ENCODE peak calls at places on chromosomes 4 and X, in four cellular contexts. One of them, this sample, is unnamed. For H3K27me3, the result is how much of the 10 kb centered on the place peaks cover.

GRCh38 chrX:129957241-129958099 is 25.0 kb upstream of the BCORL1 start:
- DNase-seq in iPS DF 6.9: no peak
- DNase-seq in heart right ventricle: peak
- DNase-seq in CD8-positive, alpha-beta T cell: no peak
- DNase-seq in this sample: no peak

GRCh38 chr4:6892190-6892908 is 17.3 kb upstream of the TBC1D14 start:
- DNase-seq in iPS DF 6.9: no peak
- DNase-seq in heart right ventricle: no peak
- DNase-seq in CD8-positive, alpha-beta T cell: no peak
- DNase-seq in this sample: no peak

GRCh38 chrX:153944140-153944799 is at the start of gene RENBP:
- DNase-seq in iPS DF 6.9: no peak
- DNase-seq in heart right ventricle: peak
- DNase-seq in CD8-positive, alpha-beta T cell: no peak
- DNase-seq in this sample: no peak

GRCh38 chrX:131791608-131792355 is 231.3 kb upstream of the STK26 start:
- DNase-seq in iPS DF 6.9: no peak
- DNase-seq in heart right ventricle: no peak
- DNase-seq in CD8-positive, alpha-beta T cell: no peak
- DNase-seq in this sample: no peak

GRCh38 chrX:109928596-109929335 is 74.1 kb upstream of the TMEM164 start:
- DNase-seq in iPS DF 6.9: no peak
- DNase-seq in heart right ventricle: no peak
- DNase-seq in CD8-positive, alpha-beta T cell: no peak
- DNase-seq in this sample: no peak

GRCh38 chr4:124948976-124949597 is 236.6 kb upstream of the ANKRD50 start:
- DNase-seq in iPS DF 6.9: no peak
- DNase-seq in heart right ventricle: no peak
- DNase-seq in CD8-positive, alpha-beta T cell: no peak
- DNase-seq in this sample: no peak

GRCh38 chr4:137541866-137542648 is 9.8 kb upstream of the PCDH18 start:
- DNase-seq in iPS DF 6.9: no peak
- DNase-seq in heart right ventricle: no peak
- DNase-seq in CD8-positive, alpha-beta T cell: no peak
- DNase-seq in this sample: no peak

GRCh38 chr4:118772149-118773081 is 63.5 kb downstream of the SEC24D start:
- DNase-seq in iPS DF 6.9: no peak
- DNase-seq in heart right ventricle: no peak
- DNase-seq in CD8-positive, alpha-beta T cell: no peak
- DNase-seq in this sample: no peak

GRCh38 chr4:40193578-40193977 is 3.3 kb upstream of the RHOH start:
- DNase-seq in iPS DF 6.9: no peak
- DNase-seq in heart right ventricle: no peak
- DNase-seq in CD8-positive, alpha-beta T cell: no peak
- DNase-seq in this sample: no peak

GRCh38 chr4:76235915-76236314 is 15.6 kb upstream of the FAM47E start:
- DNase-seq in iPS DF 6.9: no peak
- DNase-seq in heart right ventricle: no peak
- DNase-seq in CD8-positive, alpha-beta T cell: no peak
- DNase-seq in this sample: no peak

GRCh38 chr4:14431155-14432134 is 570.8 kb upstream of the CPEB2 start:
- DNase-seq in iPS DF 6.9: no peak
- DNase-seq in heart right ventricle: no peak
- DNase-seq in CD8-positive, alpha-beta T cell: no peak
- DNase-seq in this sample: no peak

GRCh38 chrX:39728852-39729587 is 368.7 kb downstream of the BCOR start:
- DNase-seq in iPS DF 6.9: no peak
- DNase-seq in heart right ventricle: no peak
- DNase-seq in CD8-positive, alpha-beta T cell: no peak
- DNase-seq in this sample: no peak

GRCh38 chr4:150321113-150321512 is 242.9 kb downstream of the DCLK2 start:
- DNase-seq in iPS DF 6.9: no peak
- DNase-seq in heart right ventricle: no peak
- DNase-seq in CD8-positive, alpha-beta T cell: no peak
- DNase-seq in this sample: no peak

GRCh38 chrX:150693782-150694574 is 782 bp downstream of the MTMR1 start:
- DNase-seq in iPS DF 6.9: no peak
- DNase-seq in heart right ventricle: peak
- DNase-seq in CD8-positive, alpha-beta T cell: peak
- DNase-seq in this sample: peak

GRCh38 chrX:49191033-49191871 is 5.1 kb upstream of the PRICKLE3 start:
- DNase-seq in iPS DF 6.9: peak
- DNase-seq in heart right ventricle: peak
- DNase-seq in CD8-positive, alpha-beta T cell: peak
- DNase-seq in this sample: peak

GRCh38 chr4:148026022-148026421 is 294.1 kb downstream of the ARHGAP10 start:
- DNase-seq in iPS DF 6.9: no peak
- DNase-seq in heart right ventricle: no peak
- DNase-seq in CD8-positive, alpha-beta T cell: no peak
- DNase-seq in this sample: no peak

GRCh38 chr4:128841402-128841801 is 31.9 kb downstream of the JADE1 start:
- DNase-seq in iPS DF 6.9: no peak
- DNase-seq in heart right ventricle: no peak
- DNase-seq in CD8-positive, alpha-beta T cell: no peak
- DNase-seq in this sample: no peak

GRCh38 chr4:48275247-48275646 is 5.6 kb upstream of the TEC start:
- DNase-seq in iPS DF 6.9: no peak
- DNase-seq in heart right ventricle: no peak
- DNase-seq in CD8-positive, alpha-beta T cell: no peak
- DNase-seq in this sample: no peak

GRCh38 chr4:3729188-3729884 is 36.8 kb upstream of the ADRA2C start:
- DNase-seq in iPS DF 6.9: no peak
- DNase-seq in heart right ventricle: no peak
- DNase-seq in CD8-positive, alpha-beta T cell: no peak
- DNase-seq in this sample: no peak

GRCh38 chr4:74391346-74391745 is 26.4 kb downstream of the EREG start:
- DNase-seq in iPS DF 6.9: no peak
- DNase-seq in heart right ventricle: no peak
- DNase-seq in CD8-positive, alpha-beta T cell: no peak
- DNase-seq in this sample: no peak

GRCh38 chr4:165288639-165289428 is 38.6 kb upstream of the MSMO1 start:
- DNase-seq in iPS DF 6.9: no peak
- DNase-seq in heart right ventricle: no peak
- DNase-seq in CD8-positive, alpha-beta T cell: no peak
- DNase-seq in this sample: no peak

GRCh38 chrX:109632906-109633504 is 8.0 kb upstream of the KCNE5 start:
- DNase-seq in iPS DF 6.9: peak
- DNase-seq in heart right ventricle: no peak
- DNase-seq in CD8-positive, alpha-beta T cell: no peak
- DNase-seq in this sample: no peak

GRCh38 chrX:120380699-120381098 is 18.8 kb downstream of the ATP1B4 start:
- DNase-seq in iPS DF 6.9: peak
- DNase-seq in heart right ventricle: no peak
- DNase-seq in CD8-positive, alpha-beta T cell: no peak
- DNase-seq in this sample: no peak

GRCh38 chr4:124970011-124970410 is 257.5 kb upstream of the ANKRD50 start:
- DNase-seq in iPS DF 6.9: no peak
- DNase-seq in heart right ventricle: no peak
- DNase-seq in CD8-positive, alpha-beta T cell: no peak
- DNase-seq in this sample: no peak

GRCh38 chr4:7828011-7828720 is 111.5 kb downstream of the AFAP1 start:
- DNase-seq in iPS DF 6.9: no peak
- DNase-seq in heart right ventricle: peak
- DNase-seq in CD8-positive, alpha-beta T cell: peak
- DNase-seq in this sample: peak

GRCh38 chrX:13658602-13659001 is 5.7 kb downstream of the TCEANC start:
- DNase-seq in iPS DF 6.9: no peak
- DNase-seq in heart right ventricle: no peak
- DNase-seq in CD8-positive, alpha-beta T cell: no peak
- DNase-seq in this sample: no peak

GRCh38 chr4:87251104-87251503 is 30.7 kb upstream of the KLHL8 start:
- DNase-seq in iPS DF 6.9: no peak
- DNase-seq in heart right ventricle: peak
- DNase-seq in CD8-positive, alpha-beta T cell: no peak
- DNase-seq in this sample: no peak

GRCh38 chr4:54234497-54235205 is 5.6 kb downstream of the PDGFRA start:
- DNase-seq in iPS DF 6.9: no peak
- DNase-seq in heart right ventricle: no peak
- DNase-seq in CD8-positive, alpha-beta T cell: no peak
- DNase-seq in this sample: no peak
- H3K27me3 ChIP-seq in iPS DF 6.9: under half
- H3K27me3 ChIP-seq in heart right ventricle: under half
- H3K27me3 ChIP-seq in CD8-positive, alpha-beta T cell: under half
- H3K27me3 ChIP-seq in this sample: under half

DNA sequence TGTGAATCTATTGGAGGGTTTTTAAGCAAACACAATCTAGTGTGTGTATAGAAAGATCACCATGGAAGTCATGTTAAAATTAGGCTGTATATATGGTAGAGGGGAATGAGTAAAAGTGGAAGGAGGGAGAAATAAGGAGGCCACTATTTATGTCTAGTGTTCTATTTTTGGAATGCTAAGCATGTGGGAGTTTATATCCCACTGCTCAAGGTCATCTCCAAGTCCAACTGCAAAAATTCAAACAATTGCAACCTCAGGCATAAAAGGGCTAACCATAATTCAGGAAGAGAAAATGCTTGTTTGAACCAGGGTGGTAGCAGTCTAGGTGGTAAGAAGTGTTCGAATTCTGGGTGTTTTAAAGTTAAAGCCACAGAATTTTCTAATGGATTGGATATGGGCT is 39.2 kb downstream of the SERPINA7 start:
- DNase-seq in iPS DF 6.9: no peak
- DNase-seq in heart right ventricle: no peak
- DNase-seq in CD8-positive, alpha-beta T cell: no peak
- DNase-seq in this sample: no peak
- H3K27me3 ChIP-seq in iPS DF 6.9: under half
- H3K27me3 ChIP-seq in heart right ventricle: under half
- H3K27me3 ChIP-seq in CD8-positive, alpha-beta T cell: under half
- H3K27me3 ChIP-seq in this sample: under half

GRCh38 chr4:123581802-123582201 is 185.2 kb downstream of the SPRY1 start:
- DNase-seq in iPS DF 6.9: no peak
- DNase-seq in heart right ventricle: no peak
- DNase-seq in CD8-positive, alpha-beta T cell: no peak
- DNase-seq in this sample: no peak
- H3K27me3 ChIP-seq in iPS DF 6.9: under half
- H3K27me3 ChIP-seq in heart right ventricle: under half
- H3K27me3 ChIP-seq in CD8-positive, alpha-beta T cell: under half
- H3K27me3 ChIP-seq in this sample: under half

GRCh38 chr4:110634320-110635154 is 11.7 kb upstream of the PITX2 start:
- DNase-seq in iPS DF 6.9: no peak
- DNase-seq in heart right ventricle: no peak
- DNase-seq in CD8-positive, alpha-beta T cell: no peak
- DNase-seq in this sample: no peak

GRCh38 chr4:110637408-110638131 is 14.7 kb upstream of the PITX2 start:
- DNase-seq in iPS DF 6.9: no peak
- DNase-seq in heart right ventricle: no peak
- DNase-seq in CD8-positive, alpha-beta T cell: no peak
- DNase-seq in this sample: no peak

GRCh38 chr4:110635155-110635479 is 12.2 kb upstream of the PITX2 start:
- DNase-seq in iPS DF 6.9: no peak
- DNase-seq in heart right ventricle: no peak
- DNase-seq in CD8-positive, alpha-beta T cell: no peak
- DNase-seq in this sample: no peak

GRCh38 chr4:110636677-110637407 is 14.0 kb upstream of the PITX2 start:
- DNase-seq in iPS DF 6.9: no peak
- DNase-seq in heart right ventricle: no peak
- DNase-seq in CD8-positive, alpha-beta T cell: no peak
- DNase-seq in this sample: no peak

GRCh38 chr4:110636231-110636676 is 13.4 kb upstream of the PITX2 start:
- DNase-seq in iPS DF 6.9: no peak
- DNase-seq in heart right ventricle: no peak
- DNase-seq in CD8-positive, alpha-beta T cell: no peak
- DNase-seq in this sample: no peak
- H3K27me3 ChIP-seq in iPS DF 6.9: half or more
- H3K27me3 ChIP-seq in heart right ventricle: half or more
- H3K27me3 ChIP-seq in CD8-positive, alpha-beta T cell: under half
- H3K27me3 ChIP-seq in this sample: half or more

GRCh38 chr4:25310066-25310824 is 2.3 kb upstream of the ZCCHC4 start:
- DNase-seq in iPS DF 6.9: no peak
- DNase-seq in heart right ventricle: no peak
- DNase-seq in CD8-positive, alpha-beta T cell: no peak
- DNase-seq in this sample: no peak

GRCh38 chr4:25312496-25313193 is at the start of gene ZCCHC4:
- DNase-seq in iPS DF 6.9: peak
- DNase-seq in heart right ventricle: peak
- DNase-seq in CD8-positive, alpha-beta T cell: peak
- DNase-seq in this sample: peak

GRCh38 chr4:25308761-25309160 is 3.8 kb upstream of the ZCCHC4 start:
- DNase-seq in iPS DF 6.9: no peak
- DNase-seq in heart right ventricle: no peak
- DNase-seq in CD8-positive, alpha-beta T cell: no peak
- DNase-seq in this sample: no peak

GRCh38 chr4:25310825-25311210 is 1.8 kb upstream of the ZCCHC4 start:
- DNase-seq in iPS DF 6.9: no peak
- DNase-seq in heart right ventricle: no peak
- DNase-seq in CD8-positive, alpha-beta T cell: no peak
- DNase-seq in this sample: no peak

GRCh38 chr4:25313194-25313895 is 771 bp downstream of the ZCCHC4 start:
- DNase-seq in iPS DF 6.9: no peak
- DNase-seq in heart right ventricle: no peak
- DNase-seq in CD8-positive, alpha-beta T cell: no peak
- DNase-seq in this sample: no peak
- H3K27me3 ChIP-seq in iPS DF 6.9: under half
- H3K27me3 ChIP-seq in heart right ventricle: under half
- H3K27me3 ChIP-seq in CD8-positive, alpha-beta T cell: under half
- H3K27me3 ChIP-seq in this sample: under half

GRCh38 chr4:108166038-108166437 is 2.7 kb downstream of the LEF1 start:
- DNase-seq in iPS DF 6.9: no peak
- DNase-seq in heart right ventricle: no peak
- DNase-seq in CD8-positive, alpha-beta T cell: peak
- DNase-seq in this sample: no peak
- H3K27me3 ChIP-seq in iPS DF 6.9: half or more
- H3K27me3 ChIP-seq in heart right ventricle: half or more
- H3K27me3 ChIP-seq in CD8-positive, alpha-beta T cell: under half
- H3K27me3 ChIP-seq in this sample: half or more

GRCh38 chr4:10460313-10461047 is 3.3 kb upstream of the ZNF518B start:
- DNase-seq in iPS DF 6.9: no peak
- DNase-seq in heart right ventricle: no peak
- DNase-seq in CD8-positive, alpha-beta T cell: no peak
- DNase-seq in this sample: no peak
- H3K27me3 ChIP-seq in iPS DF 6.9: half or more
- H3K27me3 ChIP-seq in heart right ventricle: under half
- H3K27me3 ChIP-seq in CD8-positive, alpha-beta T cell: under half
- H3K27me3 ChIP-seq in this sample: under half